ENCODE peak calls at places on chromosomes 3 and 15, in eight cellular contexts. R is activated T-cell treated with anti-CD3 and anti-CD28 coated beads for 1 hour, C is T-helper 9 cell, W is T-helper 2 cell, G is NCI-H748 treated with DMSO at 0.1 percent for 48 hours, A is NCI-H345, K is EH, D is right cardiac atrium. V is an unnamed sample.

GRCh38 chr15:72118400-72118978 is at the start of gene SENP8:
- DNase-seq in R (no peak), C (no peak), W (no peak), G (peak; percentile 87), A (peak; percentile 86), K (no peak), D (no peak), V (no peak)

GRCh38 chr3:16897254-16897926 is 12.6 kb downstream of the PLCL2 start:
- DNase-seq in R (no peak), C (no peak), W (no peak), G (peak; percentile 9), A (peak; percentile 27), K (peak; percentile 86), D (no peak), V (no peak)

GRCh38 chr3:39811561-39811960 is 2.2 kb downstream of the MYRIP start:
- DNase-seq in R (no peak), C (no peak), W (no peak), G (no peak), A (no peak), K (no peak), D (no peak), V (no peak)

GRCh38 chr15:64653757-64654156 is 121.6 kb downstream of the RBPMS2 start:
- DNase-seq in R (no peak), C (no peak), W (no peak), G (no peak), A (no peak), K (peak; percentile 28), D (no peak), V (no peak)

GRCh38 chr15:95302206-95302605 is 1028.3 kb upstream of the NR2F2 start:
- DNase-seq in R (no peak), C (no peak), W (no peak), G (no peak), A (no peak), K (peak; percentile 30), D (no peak), V (no peak)

GRCh38 chr15:87348746-87349145 is 907.8 kb downstream of the NTRK3 start:
- DNase-seq in R (no peak), C (no peak), W (no peak), G (peak; percentile 8), A (no peak), K (peak; percentile 62), D (no peak), V (no peak)

GRCh38 chr3:155382396-155383042 is 89.0 kb upstream of the STRIT1 start:
- DNase-seq in R (no peak), C (no peak), W (no peak), G (peak; percentile 16), A (peak; percentile 61), K (peak; percentile 77), D (peak; percentile 72), V (no peak)

GRCh38 chr3:141391298-141392017 is 23.2 kb downstream of the ZBTB38 start:
- DNase-seq in R (no peak), C (no peak), W (no peak), G (no peak), A (no peak), K (no peak), D (no peak), V (no peak)

GRCh38 chr15:87724330-87724729 is 532.2 kb downstream of the NTRK3 start:
- DNase-seq in R (no peak), C (no peak), W (no peak), G (no peak), A (no peak), K (no peak), D (no peak), V (no peak)

GRCh38 chr3:38493019-38493418 is 3.1 kb upstream of the EXOG start:
- DNase-seq in R (no peak), C (no peak), W (no peak), G (no peak), A (no peak), K (peak; percentile 67), D (no peak), V (no peak)

GRCh38 chr3:26484140-26484539 is 138.4 kb upstream of the LRRC3B start:
- DNase-seq in R (no peak), C (no peak), W (no peak), G (no peak), A (no peak), K (no peak), D (no peak), V (no peak)

GRCh38 chr3:123546133-123546755 is 38.6 kb downstream of the HACD2 start:
- DNase-seq in R (no peak), C (no peak), W (no peak), G (no peak), A (no peak), K (peak; percentile 89), D (no peak), V (no peak)

GRCh38 chr15:48052871-48053383 is 67.9 kb upstream of the SLC24A5 start:
- DNase-seq in R (no peak), C (no peak), W (no peak), G (peak; percentile 80), A (peak; percentile 14), K (no peak), D (no peak), V (no peak)

GRCh38 chr3:139353920-139354556 is 10.2 kb downstream of the MRPS22 start:
- DNase-seq in R (no peak), C (no peak), W (no peak), G (no peak), A (peak; percentile 0), K (peak; percentile 70), D (no peak), V (no peak)

GRCh38 chr15:38474155-38474757 is 20.3 kb downstream of the FAM98B start:
- DNase-seq in R (no peak), C (peak; percentile 11), W (no peak), G (peak; percentile 7), A (peak; percentile 9), K (peak; percentile 85), D (no peak), V (peak; percentile 29)

GRCh38 chr3:43584043-43584826 is 37.6 kb downstream of the ANO10 start:
- DNase-seq in R (no peak), C (no peak), W (no peak), G (no peak), A (no peak), K (peak; percentile 54), D (no peak), V (no peak)

GRCh38 chr3:177646749-177647148 is 449.5 kb upstream of the TBL1XR1 start:
- DNase-seq in R (no peak), C (no peak), W (no peak), G (no peak), A (no peak), K (no peak), D (no peak), V (no peak)

GRCh38 chr3:852033-852432 is 240.8 kb upstream of the CNTN6 start:
- DNase-seq in R (no peak), C (no peak), W (no peak), G (no peak), A (no peak), K (no peak), D (no peak), V (no peak)

GRCh38 chr3:13870902-13871301 is 9.0 kb downstream of the WNT7A start:
- DNase-seq in R (no peak), C (no peak), W (no peak), G (no peak), A (no peak), K (no peak), D (no peak), V (no peak)

GRCh38 chr15:85979929-85980328 is 99.7 kb upstream of the AGBL1 start:
- DNase-seq in R (no peak), C (no peak), W (no peak), G (no peak), A (no peak), K (no peak), D (no peak), V (no peak)

GRCh38 chr15:60534546-60534945 is 55.6 kb upstream of the ICE2 start:
- DNase-seq in R (no peak), C (no peak), W (no peak), G (no peak), A (no peak), K (no peak), D (no peak), V (no peak)

GRCh38 chr15:96333194-96334016 is 2.9 kb downstream of the NR2F2 start:
- DNase-seq in R (no peak), C (no peak), W (no peak), G (no peak), A (peak; percentile 20), K (peak; percentile 43), D (peak; percentile 37), V (no peak)

GRCh38 chr15:50304856-50305255 is 39.3 kb upstream of the HDC start:
- DNase-seq in R (no peak), C (no peak), W (no peak), G (no peak), A (no peak), K (no peak), D (no peak), V (no peak)

GRCh38 chr3:45546636-45547201 is 47.8 kb upstream of the LIMD1 start:
- DNase-seq in R (peak; percentile 20), C (peak; percentile 12), W (no peak), G (no peak), A (no peak), K (no peak), D (no peak), V (no peak)

GRCh38 chr15:58854598-58854997 is 78.9 kb downstream of the SLTM start:
- DNase-seq in R (no peak), C (no peak), W (no peak), G (no peak), A (no peak), K (no peak), D (no peak), V (no peak)

GRCh38 chr3:39255503-39256325 is 24.1 kb downstream of the CX3CR1 start:
- DNase-seq in R (no peak), C (no peak), W (no peak), G (no peak), A (no peak), K (peak; percentile 18), D (no peak), V (no peak)

V was measured in T follicular helper cell.